ENCODE peak calls at places on chromosomes 11 and 22, in five cellular contexts. V is H9, U is endothelial cell, O is GM12865, P is B cell. T is an unnamed sample.
A peak's percentile ranks its signal among the peaks of the same experiment; 100 is the strongest.

GRCh38 chr22:19714320-19715252 is at the start of gene SEPTIN5:
- DNase-seq in V (no peak), U (no peak), O (no peak), P (no peak), T (no peak)

GRCh38 chr11:11536650-11537049 is 85.2 kb downstream of the GALNT18 start:
- DNase-seq in V (no peak), U (no peak), O (no peak), P (no peak), T (no peak)

GRCh38 chr11:16785520-16786128 is 47.2 kb downstream of the C11orf58 start:
- DNase-seq in V (peak; percentile 76), U (peak; percentile 74), O (peak; percentile 73), P (peak; percentile 51), T (peak; percentile 84)

GRCh38 chr11:122642472-122642922 is 13.0 kb upstream of the UBASH3B start:
- DNase-seq in V (no peak), U (no peak), O (no peak), P (no peak), T (no peak)

GRCh38 chr22:47623056-47623739 is 860.7 kb downstream of the TBC1D22A start:
- DNase-seq in V (peak; percentile 13), U (no peak), O (no peak), P (no peak), T (peak; percentile 8)

GRCh38 chr11:118608268-118609214 is 1.1 kb downstream of the PHLDB1 start:
- DNase-seq in V (no peak), U (no peak), O (peak; percentile 39), P (peak; percentile 78), T (peak; percentile 55)

GRCh38 chr11:44711113-44711512 is 15.6 kb upstream of the TSPAN18 start:
- DNase-seq in V (peak; percentile 54), U (peak; percentile 31), O (no peak), P (no peak), T (no peak)

GRCh38 chr22:50724616-50725015 is 13.4 kb upstream of the ACR start:
- DNase-seq in V (no peak), U (no peak), O (no peak), P (no peak), T (no peak)

GRCh38 chr11:57399928-57400578 is 9.6 kb upstream of the PRG2 start:
- DNase-seq in V (no peak), U (no peak), O (no peak), P (no peak), T (no peak)

GRCh38 chr11:130431806-130432205 is 3.4 kb upstream of the ADAMTS8 start:
- DNase-seq in V (no peak), U (no peak), O (no peak), P (no peak), T (no peak)

GRCh38 chr22:37880668-37881440 is 25.2 kb upstream of the MICALL1 start:
- DNase-seq in V (no peak), U (no peak), O (no peak), P (no peak), T (no peak)

GRCh38 chr11:122983438-122984185 is 2.0 kb upstream of the BSX start:
- DNase-seq in V (peak; percentile 36), U (no peak), O (no peak), P (no peak), T (no peak)

GRCh38 chr22:29187831-29188230 is 17.9 kb upstream of the EMID1 start:
- DNase-seq in V (no peak), U (no peak), O (no peak), P (no peak), T (no peak)

GRCh38 chr22:46977656-46978343 is 215.3 kb downstream of the TBC1D22A start:
- DNase-seq in V (peak; percentile 31), U (no peak), O (no peak), P (no peak), T (no peak)

GRCh38 chr22:42720263-42721044 is at the start of gene A4GALT:
- DNase-seq in V (peak; percentile 51), U (no peak), O (peak; percentile 39), P (peak; percentile 23), T (peak; percentile 80)

GRCh38 chr11:19614370-19614936 is 98.2 kb upstream of the NAV2 start:
- DNase-seq in V (no peak), U (no peak), O (no peak), P (no peak), T (peak; percentile 26)

GRCh38 chr22:27270818-27271510 is 530.6 kb downstream of the MN1 start:
- DNase-seq in V (no peak), U (no peak), O (no peak), P (no peak), T (no peak)

GRCh38 chr22:27835446-27835845 is 33.9 kb upstream of the MN1 start:
- DNase-seq in V (no peak), U (no peak), O (no peak), P (no peak), T (no peak)

GRCh38 chr11:79939111-79939510 is 498.3 kb upstream of the TENM4 start:
- DNase-seq in V (no peak), U (no peak), O (no peak), P (no peak), T (no peak)

GRCh38 chr11:6258571-6258998 is 1.1 kb upstream of the CCKBR start:
- DNase-seq in V (peak; percentile 39), U (peak; percentile 16), O (no peak), P (no peak), T (no peak)

GRCh38 chr22:39520874-39521857 is 804 bp downstream of the ATF4 start:
- DNase-seq in V (no peak), U (peak; percentile 77), O (peak; percentile 91), P (peak; percentile 79), T (peak; percentile 84)

GRCh38 chr22:28955817-28956216 is 72.4 kb downstream of the ZNRF3 start:
- DNase-seq in V (no peak), U (no peak), O (peak; percentile 91), P (peak; percentile 41), T (peak; percentile 46)

GRCh38 chr11:70064726-70065317 is 13.3 kb upstream of the ANO1 start:
- DNase-seq in V (peak; percentile 15), U (no peak), O (no peak), P (no peak), T (peak; percentile 6)

GRCh38 chr22:37197451-37198289 is 9.6 kb upstream of the C1QTNF6 start:
- DNase-seq in V (no peak), U (no peak), O (no peak), P (no peak), T (no peak)

GRCh38 chr11:15629690-15630321 is 515.1 kb downstream of the INSC start:
- DNase-seq in V (peak; percentile 72), U (peak; percentile 56), O (peak; percentile 25), P (no peak), T (no peak)

GRCh38 chr22:19723165-19723989 is at the start of gene GP1BB:
- DNase-seq in V (peak; percentile 62), U (peak; percentile 57), O (peak; percentile 41), P (no peak), T (peak; percentile 67)

GRCh38 chr11:210122-210802 is 2.8 kb downstream of the RIC8A start:
- DNase-seq in V (no peak), U (no peak), O (no peak), P (no peak), T (no peak)

GRCh38 chr11:57213282-57214086 is 23.6 kb downstream of the APLNR start:
- DNase-seq in V (peak; percentile 72), U (peak; percentile 56), O (peak; percentile 10), P (no peak), T (no peak)

GRCh38 chr11:117409511-117409910 is 81.9 kb downstream of the CEP164 start:
- DNase-seq in V (peak; percentile 10), U (no peak), O (no peak), P (no peak), T (no peak)

GRCh38 chr22:46546466-46547178 is 9.2 kb upstream of the CELSR1 start:
- DNase-seq in V (no peak), U (no peak), O (no peak), P (no peak), T (no peak)

GRCh38 chr11:18145025-18145424 is 12.7 kb downstream of the MRGPRX3 start:
- DNase-seq in V (no peak), U (no peak), O (no peak), P (no peak), T (no peak)
- TF ChIP-seq CTCF in V (peak; percentile 65), U (no peak), O (no peak), P (no peak), T (no peak)

GRCh38 chr11:67645521-67646457 is 4.7 kb downstream of the ACY3 start:
- DNase-seq in V (peak; percentile 65), U (no peak), O (peak; percentile 44), P (no peak), T (no peak)
- TF ChIP-seq CTCF in V (peak; percentile 56), U (no peak), O (peak; percentile 22), P (no peak), T (no peak)

GRCh38 chr22:34975721-34976120 is 90.2 kb upstream of the ISX start:
- DNase-seq in V (peak; percentile 44), U (no peak), O (no peak), P (peak; percentile 15), T (no peak)
- TF ChIP-seq CTCF in V (peak; percentile 64), U (no peak), O (no peak), P (no peak), T (no peak)

GRCh38 chr11:12539570-12539969 is 134.7 kb upstream of the TEAD1 start:
- DNase-seq in V (no peak), U (no peak), O (no peak), P (no peak), T (no peak)

GRCh38 chr11:12541588-12542151 is 132.6 kb upstream of the TEAD1 start:
- DNase-seq in V (no peak), U (no peak), O (no peak), P (no peak), T (no peak)

GRCh38 chr11:12542186-12542935 is 131.9 kb upstream of the TEAD1 start:
- DNase-seq in V (no peak), U (no peak), O (no peak), P (no peak), T (no peak)

GRCh38 chr11:12540075-12540685 is 134.0 kb upstream of the TEAD1 start:
- DNase-seq in V (no peak), U (no peak), O (no peak), P (no peak), T (no peak)

DNA sequence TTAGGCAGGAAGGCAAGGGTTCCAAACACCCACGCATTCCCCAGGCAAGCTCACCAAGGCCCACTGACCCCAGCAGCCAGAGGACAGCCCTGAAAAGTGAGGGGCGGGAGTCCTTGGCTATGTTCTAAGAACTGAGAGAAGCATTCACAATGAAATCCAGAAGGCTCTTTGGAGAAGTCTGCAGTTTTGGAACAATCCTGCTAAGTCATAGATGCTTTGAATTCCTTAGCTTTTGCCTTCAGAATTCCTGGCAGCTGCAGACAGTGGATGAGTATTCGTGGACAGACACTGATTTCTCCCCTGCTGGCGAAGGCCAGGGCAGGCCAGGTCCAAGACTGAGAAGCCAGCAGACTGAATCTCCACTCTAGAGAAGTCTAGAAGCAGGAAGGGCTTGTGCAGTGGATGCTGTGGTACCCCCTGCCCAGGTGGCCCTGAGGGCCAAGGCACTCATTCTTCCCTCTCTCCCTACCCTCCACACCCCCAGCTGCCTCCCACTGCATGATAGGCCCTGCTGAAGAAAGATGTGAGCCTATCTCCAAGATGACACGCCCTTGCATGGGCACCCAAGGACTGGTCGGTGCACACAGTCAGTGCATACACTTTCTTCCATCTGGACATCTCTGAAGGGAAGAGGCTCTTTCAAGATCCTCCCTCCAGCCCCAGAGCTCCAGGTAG is 133.2 kb upstream of the TEAD1 start:
- DNase-seq in V (no peak), U (no peak), O (no peak), P (no peak), T (no peak)
- TF ChIP-seq CTCF in V (no peak), U (no peak), O (no peak), P (no peak), T (no peak)

GRCh38 chr11:35487532-35488078 is 37.8 kb downstream of the PAMR1 start:
- DNase-seq in V (peak; percentile 70), U (peak; percentile 68), O (no peak), P (no peak), T (no peak)
- TF ChIP-seq CTCF in V (peak; percentile 81), U (peak; percentile 42), O (peak; percentile 31), P (no peak), T (no peak)

GRCh38 chr22:22030493-22031182 is 48.1 kb upstream of the TOP3B start:
- DNase-seq in V (peak; percentile 70), U (no peak), O (peak; percentile 84), P (peak; percentile 83), T (peak; percentile 79)
- TF ChIP-seq CTCF in V (peak; percentile 59), U (no peak), O (peak; percentile 81), P (peak; percentile 67), T (peak; percentile 93)